ENCODE peak calls at places on chromosome 5, in four cellular contexts. One of them, this sample, is unnamed.

GRCh38 chr5:113271753-113272454 is 162.9 kb downstream of the TSSK1B start:
- DNase-seq in NAMALWA: no peak
- DNase-seq in activated gamma-delta T cell: no peak
- DNase-seq in left lung: no peak
- DNase-seq in this sample: no peak

GRCh38 chr5:150541895-150542294 is 34.0 kb downstream of the NDST1 start:
- DNase-seq in NAMALWA: no peak
- DNase-seq in activated gamma-delta T cell: no peak
- DNase-seq in left lung: no peak
- DNase-seq in this sample: no peak

GRCh38 chr5:62346727-62347126 is 40.7 kb downstream of the KIF2A start:
- DNase-seq in NAMALWA: no peak
- DNase-seq in activated gamma-delta T cell: no peak
- DNase-seq in left lung: no peak
- DNase-seq in this sample: no peak

GRCh38 chr5:103133231-103133630 is 13.1 kb downstream of the PPIP5K2 start:
- DNase-seq in NAMALWA: no peak
- DNase-seq in activated gamma-delta T cell: no peak
- DNase-seq in left lung: no peak
- DNase-seq in this sample: no peak

GRCh38 chr5:74529101-74529500 is 111.4 kb downstream of the ENC1 start:
- DNase-seq in NAMALWA: no peak
- DNase-seq in activated gamma-delta T cell: no peak
- DNase-seq in left lung: no peak
- DNase-seq in this sample: no peak

GRCh38 chr5:167861134-167861930 is 430.1 kb upstream of the WWC1 start:
- DNase-seq in NAMALWA: peak
- DNase-seq in activated gamma-delta T cell: no peak
- DNase-seq in left lung: no peak
- DNase-seq in this sample: no peak

GRCh38 chr5:87787640-87788039 is 374.9 kb upstream of the CCNH start:
- DNase-seq in NAMALWA: no peak
- DNase-seq in activated gamma-delta T cell: no peak
- DNase-seq in left lung: no peak
- DNase-seq in this sample: no peak

GRCh38 chr5:176384366-176384930 is 4.0 kb downstream of the NOP16 start:
- DNase-seq in NAMALWA: no peak
- DNase-seq in activated gamma-delta T cell: no peak
- DNase-seq in left lung: no peak
- DNase-seq in this sample: no peak

GRCh38 chr5:124714910-124715309 is 31.5 kb downstream of the ZNF608 start:
- DNase-seq in NAMALWA: no peak
- DNase-seq in activated gamma-delta T cell: no peak
- DNase-seq in left lung: no peak
- DNase-seq in this sample: no peak

GRCh38 chr5:37553720-37554402 is 174.7 kb downstream of the WDR70 start:
- DNase-seq in NAMALWA: no peak
- DNase-seq in activated gamma-delta T cell: no peak
- DNase-seq in left lung: no peak
- DNase-seq in this sample: no peak

GRCh38 chr5:15914603-15915002 is 265.0 kb downstream of the MARCHF11 start:
- DNase-seq in NAMALWA: no peak
- DNase-seq in activated gamma-delta T cell: no peak
- DNase-seq in left lung: no peak
- DNase-seq in this sample: no peak

GRCh38 chr5:77641397-77641943 is 3.0 kb upstream of the OTP start:
- DNase-seq in NAMALWA: no peak
- DNase-seq in activated gamma-delta T cell: no peak
- DNase-seq in left lung: no peak
- DNase-seq in this sample: no peak

GRCh38 chr5:56366986-56367385 is 133.9 kb upstream of the ANKRD55 start:
- DNase-seq in NAMALWA: no peak
- DNase-seq in activated gamma-delta T cell: no peak
- DNase-seq in left lung: no peak
- DNase-seq in this sample: no peak

GRCh38 chr5:67350600-67351315 is 154.2 kb upstream of the CD180 start:
- DNase-seq in NAMALWA: no peak
- DNase-seq in activated gamma-delta T cell: no peak
- DNase-seq in left lung: no peak
- DNase-seq in this sample: no peak